ENCODE peak calls at places on chromosomes 1 and 21, in five cellular contexts. J is H54; F is epithelial cell of proximal tubule; X is activated effector memory CD4-positive, alpha-beta T cell treated with anti-CD3 and anti-CD28 coated beads, Interleukin-2, amount 50 U/mL, for 16 hours; A is NCI-H1105 treated with DMSO at 0.1 percent for 48 hours. U is an unnamed sample.

GRCh38 chr1:108828074-108828961 is 28.6 kb downstream of the AKNAD1 start:
- DNase-seq in A (peak), F (peak), J (peak), X (peak), U (peak)

GRCh38 chr21:38839683-38840286 is 34.1 kb downstream of the ETS2 start:
- DNase-seq in F (no peak), A (no peak), X (no peak), J (peak), U (peak)

GRCh38 chr1:39082811-39083576 is 56.8 kb downstream of the NDUFS5 start:
- DNase-seq in F (no peak), J (no peak), X (no peak), A (no peak), U (no peak)

GRCh38 chr1:30579580-30579979 is 143.8 kb downstream of the MATN1 start:
- DNase-seq in F (no peak), J (no peak), A (no peak), X (no peak), U (no peak)

GRCh38 chr1:157377216-157377821 is 175.0 kb downstream of the FCRL5 start:
- DNase-seq in F (no peak), J (no peak), X (no peak), A (peak), U (peak)

GRCh38 chr1:234734864-234735263 is 124.9 kb upstream of the IRF2BP2 start:
- DNase-seq in J (no peak), F (no peak), A (no peak), X (peak), U (no peak)

GRCh38 chr1:47548188-47548587 is 110.3 kb downstream of the FOXD2 start:
- DNase-seq in J (no peak), F (no peak), X (no peak), A (no peak), U (no peak)

GRCh38 chr1:58874757-58875755 is 91.2 kb upstream of the JUN start:
- DNase-seq in X (no peak), F (no peak), A (peak), J (no peak), U (no peak)

GRCh38 chr1:224621813-224622682 is 5.9 kb downstream of the CNIH3 start:
- DNase-seq in X (no peak), J (no peak), F (no peak), A (no peak), U (no peak)

GRCh38 chr1:155978973-155979429 is 654 bp upstream of the ARHGEF2 start:
- DNase-seq in J (no peak), A (no peak), F (no peak), X (peak), U (peak)

GRCh38 chr1:14685078-14685477 is 86.6 kb downstream of the KAZN start:
- DNase-seq in A (no peak), F (no peak), J (no peak), X (no peak), U (no peak)

GRCh38 chr21:41361786-41362604 is at the start of gene MX2:
- DNase-seq in F (no peak), J (peak), A (no peak), X (peak), U (peak)

GRCh38 chr21:33642896-33643657 is 776 bp downstream of the ITSN1 start:
- DNase-seq in A (no peak), J (peak), F (no peak), X (peak), U (no peak)

U was measured in iris pigment epithelial cell.